ENCODE peak calls at places on chromosomes 3 and 15, in nine cellular contexts. One of them, this sample, is unnamed.

GRCh38 chr3:177657243-177657642 is 460.0 kb upstream of the TBL1XR1 start:
- DNase-seq in aorta: no peak
- DNase-seq in endothelial cell: no peak
- DNase-seq in activated naive CD4-positive, alpha-beta T cell treated with Interleukin-2 at 50 U/mL for 16 hours: no peak
- DNase-seq in psoas muscle: no peak
- DNase-seq in T-helper 2 cell: no peak
- DNase-seq in cardiac muscle cell: no peak
- DNase-seq in brain microvascular endothelial cell: no peak
- DNase-seq in hypothalamus: no peak
- DNase-seq in this sample: no peak

GRCh38 chr3:33377489-33377888 is 62.7 kb downstream of the UBP1 start:
- DNase-seq in cardiac muscle cell: no peak
- DNase-seq in aorta: no peak
- DNase-seq in activated naive CD4-positive, alpha-beta T cell treated with Interleukin-2 at 50 U/mL for 16 hours: no peak
- DNase-seq in endothelial cell: no peak
- DNase-seq in brain microvascular endothelial cell: no peak
- DNase-seq in psoas muscle: no peak
- DNase-seq in hypothalamus: no peak
- DNase-seq in T-helper 2 cell: no peak
- DNase-seq in this sample: no peak

GRCh38 chr3:148079370-148079769 is 618.3 kb upstream of the AGTR1 start:
- DNase-seq in aorta: peak
- DNase-seq in activated naive CD4-positive, alpha-beta T cell treated with Interleukin-2 at 50 U/mL for 16 hours: no peak
- DNase-seq in endothelial cell: no peak
- DNase-seq in brain microvascular endothelial cell: no peak
- DNase-seq in hypothalamus: peak
- DNase-seq in T-helper 2 cell: no peak
- DNase-seq in psoas muscle: no peak
- DNase-seq in cardiac muscle cell: no peak
- DNase-seq in this sample: no peak

GRCh38 chr3:46312996-46313395 is 40.9 kb upstream of the CCR2 start:
- DNase-seq in T-helper 2 cell: no peak
- DNase-seq in aorta: no peak
- DNase-seq in endothelial cell: no peak
- DNase-seq in psoas muscle: no peak
- DNase-seq in brain microvascular endothelial cell: no peak
- DNase-seq in hypothalamus: no peak
- DNase-seq in cardiac muscle cell: peak
- DNase-seq in activated naive CD4-positive, alpha-beta T cell treated with Interleukin-2 at 50 U/mL for 16 hours: no peak
- DNase-seq in this sample: no peak

GRCh38 chr3:176785207-176785606 is 412.1 kb downstream of the TBL1XR1 start:
- DNase-seq in hypothalamus: no peak
- DNase-seq in endothelial cell: no peak
- DNase-seq in cardiac muscle cell: no peak
- DNase-seq in brain microvascular endothelial cell: no peak
- DNase-seq in activated naive CD4-positive, alpha-beta T cell treated with Interleukin-2 at 50 U/mL for 16 hours: no peak
- DNase-seq in psoas muscle: no peak
- DNase-seq in T-helper 2 cell: no peak
- DNase-seq in aorta: no peak
- DNase-seq in this sample: no peak

GRCh38 chr3:186638259-186638658 is 1.9 kb upstream of the FETUB start:
- DNase-seq in aorta: no peak
- DNase-seq in activated naive CD4-positive, alpha-beta T cell treated with Interleukin-2 at 50 U/mL for 16 hours: no peak
- DNase-seq in cardiac muscle cell: no peak
- DNase-seq in endothelial cell: no peak
- DNase-seq in psoas muscle: no peak
- DNase-seq in hypothalamus: no peak
- DNase-seq in brain microvascular endothelial cell: no peak
- DNase-seq in T-helper 2 cell: no peak
- DNase-seq in this sample: no peak

GRCh38 chr3:62164196-62164595 is 209.2 kb downstream of the FEZF2 start:
- DNase-seq in psoas muscle: no peak
- DNase-seq in brain microvascular endothelial cell: no peak
- DNase-seq in hypothalamus: no peak
- DNase-seq in activated naive CD4-positive, alpha-beta T cell treated with Interleukin-2 at 50 U/mL for 16 hours: no peak
- DNase-seq in endothelial cell: no peak
- DNase-seq in aorta: no peak
- DNase-seq in T-helper 2 cell: no peak
- DNase-seq in cardiac muscle cell: no peak
- DNase-seq in this sample: no peak

GRCh38 chr3:150349314-150350097 is 58.6 kb upstream of the TSC22D2 start:
- DNase-seq in activated naive CD4-positive, alpha-beta T cell treated with Interleukin-2 at 50 U/mL for 16 hours: no peak
- DNase-seq in cardiac muscle cell: no peak
- DNase-seq in endothelial cell: no peak
- DNase-seq in T-helper 2 cell: no peak
- DNase-seq in brain microvascular endothelial cell: no peak
- DNase-seq in psoas muscle: peak
- DNase-seq in aorta: peak
- DNase-seq in hypothalamus: peak
- DNase-seq in this sample: no peak

GRCh38 chr15:39075311-39075710 is 505.6 kb upstream of the THBS1 start:
- DNase-seq in aorta: no peak
- DNase-seq in T-helper 2 cell: no peak
- DNase-seq in cardiac muscle cell: peak
- DNase-seq in activated naive CD4-positive, alpha-beta T cell treated with Interleukin-2 at 50 U/mL for 16 hours: no peak
- DNase-seq in endothelial cell: no peak
- DNase-seq in brain microvascular endothelial cell: no peak
- DNase-seq in hypothalamus: no peak
- DNase-seq in psoas muscle: no peak
- DNase-seq in this sample: no peak

This sample was measured in NT2/D1.